ENCODE peak calls at places on chromosomes 1 and 21, in four cellular contexts. I is stomach, H is PC-3, V is thoracic aorta. T is an unnamed sample. For H3K4me1, the result is how much of the 10 kb centered on the place peaks cover.

GRCh38 chr1:205127646-205128045 is 5.9 kb upstream of the RBBP5 start:
- DNase-seq in H (no peak), I (no peak), V (no peak), T (no peak)

GRCh38 chr1:17574502-17574901 is 35.0 kb downstream of the ARHGEF10L start:
- DNase-seq in H (no peak), V (no peak), I (no peak), T (no peak)

GRCh38 chr1:158371188-158371953 is 17.7 kb downstream of the CD1E start:
- DNase-seq in I (no peak), V (no peak), H (no peak), T (no peak)

GRCh38 chr1:6287431-6287886 is 26.6 kb upstream of the GPR153 start:
- DNase-seq in V (no peak), H (no peak), I (no peak), T (peak)

GRCh38 chr1:147748687-147749350 is 11.6 kb downstream of the GJA5 start:
- DNase-seq in H (peak), V (no peak), I (no peak), T (no peak)

GRCh38 chr1:39431927-39432326 is 59.5 kb upstream of the BMP8A start:
- DNase-seq in I (no peak), V (no peak), H (no peak), T (no peak)

GRCh38 chr1:207058252-207058651 is 5.2 kb downstream of the PFKFB2 start:
- DNase-seq in V (no peak), I (no peak), H (no peak), T (no peak)

GRCh38 chr1:11279152-11279551 is 6.2 kb downstream of the UBIAD1 start:
- DNase-seq in V (no peak), H (no peak), I (no peak), T (no peak)

GRCh38 chr1:161510477-161510876 is 5.2 kb downstream of the FCGR2A start:
- DNase-seq in I (no peak), V (no peak), H (no peak), T (no peak)

GRCh38 chr1:40895601-40896000 is 33.4 kb upstream of the CITED4 start:
- DNase-seq in V (no peak), I (no peak), H (no peak), T (no peak)

GRCh38 chr1:15257309-15257708 is 10.3 kb downstream of the FHAD1 start:
- DNase-seq in I (no peak), H (no peak), V (no peak), T (no peak)

GRCh38 chr1:37513795-37514349 is 694 bp downstream of the MEAF6 start:
- DNase-seq in V (no peak), I (peak), H (peak), T (no peak)

GRCh38 chr1:150161747-150162581 is 12.2 kb downstream of the PLEKHO1 start:
- DNase-seq in H (no peak), I (no peak), V (no peak), T (no peak)
- H3K4me1 ChIP-seq in H (under half), I (half or more), V (half or more), T (under half)

GRCh38 chr1:227944931-227945890 is 2.5 kb downstream of the WNT9A start:
- DNase-seq in V (no peak), H (peak), I (peak), T (no peak)
- H3K27ac ChIP-seq in V (no peak), H (peak), I (peak), T (no peak)

DNA sequence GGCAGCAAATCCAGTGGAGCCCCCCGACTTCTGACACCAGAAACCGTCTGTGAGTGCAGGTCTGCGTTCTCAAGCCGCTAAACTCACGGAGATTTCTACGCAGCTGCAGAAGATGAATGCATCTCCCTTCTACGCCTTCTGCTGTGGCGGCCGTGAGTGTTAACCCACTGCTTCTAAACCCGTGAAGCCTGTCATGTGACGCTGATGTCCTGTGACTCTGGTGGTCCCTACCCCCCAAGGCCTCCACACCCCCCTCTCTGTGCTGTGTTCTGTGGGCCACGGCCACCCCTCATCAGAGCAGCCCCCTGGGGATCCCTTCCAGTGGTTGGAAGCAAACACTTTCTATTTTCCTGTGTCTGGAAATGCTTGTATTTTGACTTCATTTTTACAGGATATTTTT is 33.9 kb upstream of the COL18A1 start:
- DNase-seq in V (no peak), I (no peak), H (no peak), T (no peak)
- H3K4me1 ChIP-seq in V (under half), I (under half), H (under half), T (under half)

GRCh38 chr1:214474467-214474866 is 76.9 kb downstream of the PTPN14 start:
- DNase-seq in I (no peak), V (no peak), H (no peak), T (no peak)
- H3K27ac ChIP-seq in I (no peak), V (no peak), H (no peak), T (no peak)

GRCh38 chr1:231418101-231418740 is 3.9 kb downstream of the EGLN1 start:
- DNase-seq in V (no peak), H (peak), I (no peak), T (no peak)
- H3K4me1 ChIP-seq in V (half or more), H (under half), I (half or more), T (under half)

GRCh38 chr1:43533615-43534014 is 2.9 kb downstream of the PTPRF start:
- DNase-seq in I (no peak), H (no peak), V (no peak), T (no peak)

GRCh38 chr1:43532716-43533115 is 2.0 kb downstream of the PTPRF start:
- DNase-seq in I (no peak), H (no peak), V (no peak), T (no peak)

GRCh38 chr1:43530483-43531452 is at the start of gene PTPRF:
- DNase-seq in V (no peak), H (peak), I (peak), T (no peak)

GRCh38 chr1:43531453-43531905 is 796 bp downstream of the PTPRF start:
- DNase-seq in I (no peak), H (peak), V (no peak), T (no peak)

GRCh38 chr1:43531906-43532584 is 1.4 kb downstream of the PTPRF start:
- DNase-seq in V (no peak), H (peak), I (no peak), T (no peak)
- H3K27ac ChIP-seq in V (peak), H (peak), I (peak), T (peak)

GRCh38 chr1:180235077-180235501 is 5.0 kb downstream of the LHX4 start:
- DNase-seq in V (no peak), I (no peak), H (no peak), T (no peak)
- H3K4me1 ChIP-seq in V (under half), I (half or more), H (under half), T (under half)

DNA sequence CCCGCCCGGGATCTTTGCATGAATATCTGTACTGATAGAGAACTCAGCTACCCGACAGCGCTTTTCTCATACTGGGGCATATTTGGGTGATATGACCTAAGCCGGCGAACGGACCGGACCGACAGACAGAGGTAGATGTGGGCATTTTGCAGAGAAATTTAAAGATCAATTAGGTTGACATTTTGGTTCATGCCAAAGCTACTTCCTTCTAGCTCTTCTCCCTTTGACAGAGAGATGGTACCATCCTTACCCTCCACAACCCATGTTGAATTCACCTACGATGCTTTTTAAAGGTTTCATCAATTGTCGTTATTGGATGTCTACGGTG is 459 bp downstream of the ARV1 start:
- DNase-seq in H (no peak), V (no peak), I (no peak), T (no peak)
- H3K27ac ChIP-seq in H (no peak), V (peak), I (peak), T (peak)

T was measured in tibial artery.